ENCODE peak calls at places on chromosomes 1 and 21, in eight cellular contexts. S is AG10803; D is left ventricle myocardium inferior; T is fibroblast of lung; P is CD8-positive, alpha-beta T cell; Z is foreskin fibroblast; J is upper lobe of right lung; Y is GM12864. E is an unnamed sample.

GRCh38 chr1:234533975-234534876 is 55.2 kb upstream of the TARBP1 start:
- DNase-seq in S (peak), D (peak), T (peak), P (no peak), Z (peak), J (peak), Y (no peak), E (peak)

GRCh38 chr1:192929606-192930005 is 120.8 kb downstream of the RGS2 start:
- DNase-seq in S (no peak), D (no peak), T (no peak), P (no peak), Z (no peak), J (no peak), Y (no peak), E (no peak)

GRCh38 chr1:235073968-235074334 is 54.7 kb downstream of the TOMM20 start:
- DNase-seq in S (no peak), D (no peak), T (no peak), P (no peak), Z (no peak), J (peak), Y (no peak), E (no peak)

GRCh38 chr1:14149431-14149830 is 449.1 kb upstream of the KAZN start:
- DNase-seq in S (no peak), D (no peak), T (peak), P (no peak), Z (peak), J (no peak), Y (no peak), E (no peak)

GRCh38 chr1:8848663-8849386 is 29.7 kb downstream of the ENO1 start:
- DNase-seq in S (peak), D (peak), T (peak), P (peak), Z (peak), J (peak), Y (peak), E (peak)

GRCh38 chr1:241423541-241424479 is 66.8 kb upstream of the RGS7 start:
- DNase-seq in S (peak), D (no peak), T (peak), P (no peak), Z (peak), J (peak), Y (no peak), E (peak)

GRCh38 chr1:61887076-61887867 is 145.0 kb downstream of the PATJ start:
- DNase-seq in S (no peak), D (no peak), T (peak), P (no peak), Z (no peak), J (no peak), Y (no peak), E (peak)

GRCh38 chr21:32940079-32941014 is 85.4 kb upstream of the OLIG2 start:
- DNase-seq in S (peak), D (no peak), T (peak), P (peak), Z (peak), J (no peak), Y (no peak), E (peak)

GRCh38 chr1:20716232-20716631 is 1.6 kb downstream of the KIF17 start:
- DNase-seq in S (no peak), D (no peak), T (no peak), P (no peak), Z (no peak), J (no peak), Y (no peak), E (no peak)

GRCh38 chr1:43671193-43671592 is 21.2 kb downstream of the KDM4A start:
- DNase-seq in S (peak), D (peak), T (no peak), P (no peak), Z (peak), J (no peak), Y (no peak), E (peak)

GRCh38 chr1:200372095-200372884 is 37.5 kb downstream of the ZNF281 start:
- DNase-seq in S (peak), D (no peak), T (peak), P (no peak), Z (peak), J (no peak), Y (no peak), E (peak)

GRCh38 chr1:61481313-61481712 is 243.6 kb downstream of the TM2D1 start:
- DNase-seq in S (no peak), D (no peak), T (no peak), P (no peak), Z (peak), J (no peak), Y (no peak), E (peak)

GRCh38 chr21:33383056-33383888 is 19.9 kb upstream of the IFNGR2 start:
- DNase-seq in S (peak), D (peak), T (peak), P (peak), Z (peak), J (peak), Y (peak), E (peak)

GRCh38 chr1:214280386-214281029 is 451 bp upstream of the SMYD2 start:
- DNase-seq in S (peak), D (peak), T (peak), P (peak), Z (peak), J (peak), Y (no peak), E (peak)

GRCh38 chr1:41175546-41175945 is 66.6 kb downstream of the SCMH1 start:
- DNase-seq in S (no peak), D (no peak), T (peak), P (no peak), Z (no peak), J (no peak), Y (no peak), E (peak)

GRCh38 chr1:180614746-180615145 is 17.1 kb upstream of the XPR1 start:
- DNase-seq in S (peak), D (no peak), T (peak), P (no peak), Z (no peak), J (no peak), Y (no peak), E (no peak)

GRCh38 chr1:64891440-64891815 is 74.9 kb downstream of the JAK1 start:
- DNase-seq in S (no peak), D (no peak), T (no peak), P (no peak), Z (peak), J (no peak), Y (no peak), E (peak)

GRCh38 chr1:238980053-238980452 is 406.3 kb upstream of the CHRM3 start:
- DNase-seq in S (no peak), D (no peak), T (no peak), P (no peak), Z (no peak), J (no peak), Y (no peak), E (no peak)

GRCh38 chr21:26800455-26801454 is 44.5 kb downstream of the ADAMTS1 start:
- DNase-seq in S (peak), D (peak), T (no peak), P (no peak), Z (peak), J (no peak), Y (no peak), E (peak)

GRCh38 chr1:60425528-60425927 is 352.0 kb upstream of the C1orf87 start:
- DNase-seq in S (peak), D (no peak), T (peak), P (no peak), Z (peak), J (no peak), Y (no peak), E (peak)

GRCh38 chr1:201022824-201023516 is 544 bp downstream of the KIF21B start:
- DNase-seq in S (no peak), D (no peak), T (no peak), P (peak), Z (no peak), J (no peak), Y (no peak), E (no peak)

GRCh38 chr1:184052194-184052559 is 647 bp downstream of the TSEN15 start:
- DNase-seq in S (peak), D (no peak), T (no peak), P (no peak), Z (peak), J (no peak), Y (no peak), E (peak)

GRCh38 chr1:91569411-91570104 is 68.9 kb downstream of the CDC7 start:
- DNase-seq in S (peak), D (peak), T (peak), P (no peak), Z (peak), J (peak), Y (no peak), E (peak)

GRCh38 chr1:98981917-98982513 is 22.6 kb downstream of the PLPPR5 start:
- DNase-seq in S (peak), D (no peak), T (peak), P (no peak), Z (peak), J (no peak), Y (no peak), E (peak)

GRCh38 chr1:234605983-234606730 is 3.8 kb downstream of the IRF2BP2 start:
- DNase-seq in S (peak), D (peak), T (peak), P (peak), Z (peak), J (no peak), Y (no peak), E (peak)

GRCh38 chr1:25848531-25848930 is 10.7 kb downstream of the AUNIP start:
- DNase-seq in S (no peak), D (no peak), T (no peak), P (no peak), Z (peak), J (no peak), Y (no peak), E (peak)

GRCh38 chr1:52927219-52928082 is at the start of gene SCP2:
- DNase-seq in S (peak), D (peak), T (peak), P (peak), Z (peak), J (peak), Y (no peak), E (peak)

GRCh38 chr1:25622526-25622925 is 5.9 kb downstream of the MAN1C1 start:
- DNase-seq in S (no peak), D (no peak), T (no peak), P (peak), Z (no peak), J (no peak), Y (no peak), E (no peak)

GRCh38 chr21:33293811-33294216 is 27.6 kb downstream of the IL10RB start:
- DNase-seq in S (no peak), D (no peak), T (no peak), P (peak), Z (no peak), J (no peak), Y (no peak), E (no peak)

GRCh38 chr1:226411619-226412018 is 3.7 kb upstream of the PARP1 start:
- DNase-seq in S (no peak), D (no peak), T (no peak), P (no peak), Z (no peak), J (no peak), Y (no peak), E (peak)

DNA sequence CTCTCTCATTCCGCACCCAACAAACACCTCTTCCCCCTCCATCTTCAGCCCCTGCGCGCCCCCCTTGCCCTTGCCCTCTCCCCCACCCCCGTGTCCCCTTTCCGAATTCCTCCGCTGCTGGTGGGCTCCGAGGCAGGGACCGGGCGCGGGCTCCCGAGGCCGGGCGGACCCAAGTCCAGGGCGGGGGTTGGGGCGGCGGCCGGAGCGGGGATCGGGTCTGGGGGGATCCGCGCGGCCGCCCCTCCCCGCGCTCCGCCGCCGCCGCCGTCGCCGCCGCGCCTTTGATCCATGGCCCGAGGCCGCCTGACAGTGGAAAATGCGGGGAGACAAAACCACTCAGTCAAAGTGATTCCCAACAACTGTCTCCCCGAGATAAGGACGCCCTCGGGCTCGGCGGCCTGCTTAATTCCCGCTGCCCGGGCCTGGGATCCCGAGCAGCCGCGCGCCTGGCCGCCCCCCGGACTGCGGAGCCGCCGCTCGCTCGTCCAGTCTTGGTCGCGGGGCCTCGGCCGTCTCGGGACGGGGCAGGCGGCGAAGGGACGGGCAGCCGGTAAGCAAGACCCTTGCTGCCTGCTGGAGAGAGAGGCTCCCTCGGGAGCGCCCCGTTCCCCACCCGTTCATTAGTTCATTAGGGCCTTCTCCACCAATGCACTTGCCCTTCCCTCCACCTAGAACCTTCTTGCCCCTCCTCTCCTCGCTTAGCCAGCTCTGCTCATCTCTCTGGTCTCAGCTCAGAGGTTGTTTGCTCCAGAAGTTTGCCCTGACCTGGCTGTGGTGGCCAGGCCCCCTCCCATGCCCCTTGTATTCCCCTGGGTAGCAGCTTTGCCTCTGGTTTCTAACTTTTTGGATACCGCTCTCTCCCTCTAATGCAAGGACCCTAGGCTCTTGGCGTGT is 86.4 kb downstream of the PAX7 start:
- DNase-seq in S (no peak), D (no peak), T (no peak), P (no peak), Z (no peak), J (no peak), Y (no peak), E (no peak)
- H3K4me3 ChIP-seq in S (no peak), D (peak), T (no peak), P (no peak), Z (no peak), J (no peak), Y (no peak), E (no peak)

GRCh38 chr1:172778461-172779455 is 119.9 kb downstream of the FASLG start:
- DNase-seq in S (peak), D (no peak), T (no peak), P (no peak), Z (peak), J (no peak), Y (peak), E (peak)
- TF ChIP-seq CTCF in S (peak), D (no peak), T (no peak), P (peak), Z (no peak), J (peak), Y (peak), E (peak)

DNA sequence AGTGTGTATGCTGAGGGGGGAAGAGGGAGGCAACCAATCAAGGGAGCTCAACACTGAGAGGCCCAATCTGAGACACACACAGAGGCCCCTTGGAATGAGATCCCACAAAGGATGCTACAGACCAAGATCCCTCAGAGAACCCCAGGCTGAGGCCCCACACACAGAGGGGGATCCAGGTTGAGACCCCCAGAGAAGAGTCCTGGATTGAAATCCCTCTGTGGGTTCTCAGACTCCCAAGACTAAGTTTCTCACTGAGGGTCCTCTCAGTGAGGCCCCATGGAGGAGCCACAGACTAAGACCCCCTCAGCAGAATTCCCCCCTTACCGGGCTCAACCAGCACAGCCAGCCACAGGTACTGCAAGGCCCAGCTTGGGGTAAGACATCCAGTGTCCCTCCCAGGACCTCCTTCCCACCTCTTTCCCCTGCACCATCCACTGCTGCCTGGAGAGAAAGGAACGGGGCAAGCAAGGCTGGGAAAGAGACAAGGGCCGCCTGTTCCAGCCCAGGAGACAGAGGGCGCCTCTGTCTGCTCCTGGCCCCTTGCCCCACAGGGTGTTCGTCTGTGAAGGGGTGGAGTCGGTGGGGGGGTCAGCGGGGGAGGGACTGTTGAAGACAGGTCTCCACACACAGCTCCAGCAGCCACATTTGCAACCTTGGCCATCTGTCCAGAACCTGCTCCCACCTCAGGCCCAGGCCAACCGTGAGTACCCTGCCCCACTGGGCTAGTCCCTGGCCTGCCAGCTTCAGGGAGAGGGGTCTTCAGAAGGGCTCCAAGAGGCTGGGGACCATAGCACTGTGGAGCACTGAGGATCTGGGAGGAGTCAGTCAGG is at the start of gene S100A1:
- DNase-seq in S (no peak), D (peak), T (no peak), P (peak), Z (no peak), J (no peak), Y (no peak), E (no peak)
- H3K4me3 ChIP-seq in S (peak), D (peak), T (peak), P (no peak), Z (peak), J (peak), Y (no peak), E (peak)

DNA sequence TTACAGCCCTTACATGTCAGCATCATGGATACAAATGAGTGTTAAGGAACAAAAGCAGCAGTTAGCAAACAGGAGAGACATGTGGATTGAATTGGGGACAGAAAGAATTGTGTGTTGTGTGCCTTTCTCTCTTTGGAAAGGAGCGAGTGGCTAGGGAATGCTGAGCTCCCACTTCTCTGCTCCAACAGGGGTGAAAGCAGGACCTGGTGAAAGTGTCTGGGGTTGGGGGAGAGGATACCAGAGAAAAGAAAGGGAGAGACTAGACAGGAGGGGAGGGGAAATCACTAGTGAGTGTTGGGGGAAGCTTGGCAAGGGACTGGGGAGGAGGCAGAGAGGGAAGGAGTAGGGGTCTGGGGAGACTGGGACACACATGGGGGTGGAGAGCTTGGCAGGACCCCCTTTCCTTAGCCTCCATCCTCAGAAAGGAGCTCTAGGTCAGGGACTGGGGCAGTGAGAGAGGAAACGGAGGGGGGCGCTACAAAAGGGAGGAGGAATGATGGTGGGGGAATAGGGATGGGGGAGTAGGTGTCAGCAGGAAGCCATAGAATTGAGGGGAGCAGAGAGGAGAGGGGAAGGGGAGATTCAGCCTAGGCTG is 2.2 kb downstream of the KIRREL1 start:
- DNase-seq in S (no peak), D (no peak), T (no peak), P (no peak), Z (no peak), J (no peak), Y (no peak), E (no peak)
- TF ChIP-seq CTCF in S (peak), D (no peak), T (peak), P (no peak), Z (peak), J (no peak), Y (no peak), E (peak)

DNA sequence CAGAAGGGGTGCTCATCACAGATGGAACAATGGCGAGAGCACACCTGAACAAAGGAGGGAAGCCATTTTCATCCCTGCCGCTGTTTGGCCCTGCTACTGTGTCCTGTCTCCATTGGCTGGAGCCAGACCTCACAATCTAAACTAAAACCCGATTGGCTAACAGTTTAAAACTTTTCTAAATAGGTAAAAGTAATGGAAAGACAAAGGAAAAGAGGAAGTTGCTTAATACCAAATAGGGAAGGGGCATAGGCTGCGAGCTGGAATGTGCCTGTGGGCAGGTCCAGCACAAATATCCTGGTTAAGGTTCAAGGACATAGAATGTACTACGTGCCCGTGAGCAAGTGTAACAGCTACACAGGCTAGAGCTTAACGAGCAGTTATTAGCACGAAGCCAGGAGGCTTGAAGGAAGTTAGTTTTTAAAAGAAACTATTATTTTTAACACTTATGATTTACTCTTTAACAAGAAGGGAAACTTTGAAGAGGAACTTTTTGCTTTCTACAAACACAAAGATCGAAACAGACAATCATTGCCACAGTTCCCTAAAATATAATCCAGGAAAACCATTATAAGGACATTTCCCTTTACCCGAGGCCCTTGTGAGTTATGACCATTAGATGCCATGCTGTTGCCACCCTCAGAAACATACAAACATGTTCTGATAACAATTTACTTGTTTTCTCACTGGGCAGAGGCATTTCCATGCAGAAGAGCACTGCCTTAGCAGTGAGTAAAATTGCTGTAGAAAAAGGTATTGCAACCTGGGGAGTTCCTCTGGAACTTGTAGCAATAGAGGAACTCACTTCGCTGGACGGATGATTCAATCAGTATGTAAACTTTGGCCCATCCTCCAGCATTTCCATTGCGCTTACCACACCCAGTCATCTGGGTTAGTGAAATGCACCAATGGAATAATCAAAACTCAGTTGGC is 4.8 kb upstream of the PTTG1IP start:
- DNase-seq in S (no peak), D (peak), T (no peak), P (no peak), Z (peak), J (peak), Y (no peak), E (peak)
- H3K4me3 ChIP-seq in S (no peak), D (no peak), T (no peak), P (no peak), Z (no peak), J (no peak), Y (no peak), E (no peak)

E was measured in fibroblast of the aortic adventitia.